ENCODE peak calls at places on chromosome 9, in six cellular contexts. One of them, this sample, is unnamed.

GRCh38 chr9:14962193-14962899 is 52.1 kb upstream of the FREM1 start:
- DNase-seq in cardiac fibroblast: peak
- DNase-seq in effector CD4-positive, alpha-beta T cell: no peak
- DNase-seq in stimulated activated CD4-positive, alpha-beta T cell treated with anti-CD3 and anti-CD28 coated beads, Interleukin-2, amount 100 ng/mL, for 48 hours: no peak
- DNase-seq in BJ: no peak
- DNase-seq in RPMI8226: peak
- DNase-seq in this sample: no peak

GRCh38 chr9:32525506-32525905 is 490 bp downstream of the RIGI start:
- DNase-seq in BJ: no peak
- DNase-seq in stimulated activated CD4-positive, alpha-beta T cell treated with anti-CD3 and anti-CD28 coated beads, Interleukin-2, amount 100 ng/mL, for 48 hours: no peak
- DNase-seq in RPMI8226: no peak
- DNase-seq in cardiac fibroblast: peak
- DNase-seq in effector CD4-positive, alpha-beta T cell: no peak
- DNase-seq in this sample: no peak

GRCh38 chr9:108836319-108836718 is 19.5 kb downstream of the ACTL7B start:
- DNase-seq in BJ: no peak
- DNase-seq in cardiac fibroblast: no peak
- DNase-seq in stimulated activated CD4-positive, alpha-beta T cell treated with anti-CD3 and anti-CD28 coated beads, Interleukin-2, amount 100 ng/mL, for 48 hours: no peak
- DNase-seq in effector CD4-positive, alpha-beta T cell: no peak
- DNase-seq in RPMI8226: no peak
- DNase-seq in this sample: no peak

GRCh38 chr9:131278421-131279111 is 2.3 kb upstream of the FAM78A start:
- DNase-seq in BJ: no peak
- DNase-seq in cardiac fibroblast: no peak
- DNase-seq in stimulated activated CD4-positive, alpha-beta T cell treated with anti-CD3 and anti-CD28 coated beads, Interleukin-2, amount 100 ng/mL, for 48 hours: no peak
- DNase-seq in RPMI8226: no peak
- DNase-seq in effector CD4-positive, alpha-beta T cell: no peak
- DNase-seq in this sample: peak

GRCh38 chr9:124203818-124204217 is 53.9 kb upstream of the NEK6 start:
- DNase-seq in stimulated activated CD4-positive, alpha-beta T cell treated with anti-CD3 and anti-CD28 coated beads, Interleukin-2, amount 100 ng/mL, for 48 hours: no peak
- DNase-seq in cardiac fibroblast: no peak
- DNase-seq in RPMI8226: no peak
- DNase-seq in effector CD4-positive, alpha-beta T cell: no peak
- DNase-seq in BJ: no peak
- DNase-seq in this sample: no peak

GRCh38 chr9:18761742-18762141 is 271.3 kb downstream of the SAXO1 start:
- DNase-seq in cardiac fibroblast: no peak
- DNase-seq in effector CD4-positive, alpha-beta T cell: no peak
- DNase-seq in stimulated activated CD4-positive, alpha-beta T cell treated with anti-CD3 and anti-CD28 coated beads, Interleukin-2, amount 100 ng/mL, for 48 hours: no peak
- DNase-seq in RPMI8226: no peak
- DNase-seq in BJ: no peak
- DNase-seq in this sample: no peak

GRCh38 chr9:14715102-14715501 is 7.4 kb downstream of the CER1 start:
- DNase-seq in stimulated activated CD4-positive, alpha-beta T cell treated with anti-CD3 and anti-CD28 coated beads, Interleukin-2, amount 100 ng/mL, for 48 hours: no peak
- DNase-seq in BJ: no peak
- DNase-seq in cardiac fibroblast: no peak
- DNase-seq in RPMI8226: no peak
- DNase-seq in effector CD4-positive, alpha-beta T cell: no peak
- DNase-seq in this sample: no peak

GRCh38 chr9:98942906-98943681 is 613 bp upstream of the COL15A1 start:
- DNase-seq in cardiac fibroblast: no peak
- DNase-seq in effector CD4-positive, alpha-beta T cell: no peak
- DNase-seq in BJ: no peak
- DNase-seq in RPMI8226: no peak
- DNase-seq in stimulated activated CD4-positive, alpha-beta T cell treated with anti-CD3 and anti-CD28 coated beads, Interleukin-2, amount 100 ng/mL, for 48 hours: no peak
- DNase-seq in this sample: no peak

GRCh38 chr9:1013018-1013417 is 36.6 kb downstream of the DMRT3 start:
- DNase-seq in RPMI8226: no peak
- DNase-seq in stimulated activated CD4-positive, alpha-beta T cell treated with anti-CD3 and anti-CD28 coated beads, Interleukin-2, amount 100 ng/mL, for 48 hours: no peak
- DNase-seq in cardiac fibroblast: no peak
- DNase-seq in BJ: no peak
- DNase-seq in effector CD4-positive, alpha-beta T cell: no peak
- DNase-seq in this sample: no peak

GRCh38 chr9:21454149-21454548 is 13.9 kb downstream of the IFNA1 start:
- DNase-seq in effector CD4-positive, alpha-beta T cell: no peak
- DNase-seq in cardiac fibroblast: peak
- DNase-seq in stimulated activated CD4-positive, alpha-beta T cell treated with anti-CD3 and anti-CD28 coated beads, Interleukin-2, amount 100 ng/mL, for 48 hours: no peak
- DNase-seq in BJ: peak
- DNase-seq in RPMI8226: no peak
- DNase-seq in this sample: no peak

GRCh38 chr9:116198344-116198743 is 44.8 kb downstream of the PAPPA start:
- DNase-seq in RPMI8226: no peak
- DNase-seq in stimulated activated CD4-positive, alpha-beta T cell treated with anti-CD3 and anti-CD28 coated beads, Interleukin-2, amount 100 ng/mL, for 48 hours: no peak
- DNase-seq in BJ: no peak
- DNase-seq in effector CD4-positive, alpha-beta T cell: no peak
- DNase-seq in cardiac fibroblast: peak
- DNase-seq in this sample: no peak

GRCh38 chr9:73402081-73403028 is 250.7 kb downstream of the ANXA1 start:
- DNase-seq in BJ: no peak
- DNase-seq in cardiac fibroblast: no peak
- DNase-seq in stimulated activated CD4-positive, alpha-beta T cell treated with anti-CD3 and anti-CD28 coated beads, Interleukin-2, amount 100 ng/mL, for 48 hours: no peak
- DNase-seq in effector CD4-positive, alpha-beta T cell: no peak
- DNase-seq in RPMI8226: no peak
- DNase-seq in this sample: no peak

GRCh38 chr9:122261469-122261881 is 3.2 kb downstream of the RBM18 start:
- DNase-seq in effector CD4-positive, alpha-beta T cell: no peak
- DNase-seq in BJ: no peak
- DNase-seq in stimulated activated CD4-positive, alpha-beta T cell treated with anti-CD3 and anti-CD28 coated beads, Interleukin-2, amount 100 ng/mL, for 48 hours: no peak
- DNase-seq in RPMI8226: peak
- DNase-seq in cardiac fibroblast: peak
- DNase-seq in this sample: no peak

GRCh38 chr9:76996700-76997099 is 22.8 kb upstream of the FOXB2 start:
- DNase-seq in BJ: no peak
- DNase-seq in RPMI8226: no peak
- DNase-seq in cardiac fibroblast: peak
- DNase-seq in stimulated activated CD4-positive, alpha-beta T cell treated with anti-CD3 and anti-CD28 coated beads, Interleukin-2, amount 100 ng/mL, for 48 hours: no peak
- DNase-seq in effector CD4-positive, alpha-beta T cell: no peak
- DNase-seq in this sample: no peak

GRCh38 chr9:110802416-110803035 is 133.9 kb downstream of the MUSK start:
- DNase-seq in BJ: no peak
- DNase-seq in RPMI8226: no peak
- DNase-seq in cardiac fibroblast: peak
- DNase-seq in effector CD4-positive, alpha-beta T cell: no peak
- DNase-seq in stimulated activated CD4-positive, alpha-beta T cell treated with anti-CD3 and anti-CD28 coated beads, Interleukin-2, amount 100 ng/mL, for 48 hours: no peak
- DNase-seq in this sample: no peak

GRCh38 chr9:71690058-71690691 is 78.1 kb downstream of the CEMIP2 start:
- DNase-seq in stimulated activated CD4-positive, alpha-beta T cell treated with anti-CD3 and anti-CD28 coated beads, Interleukin-2, amount 100 ng/mL, for 48 hours: no peak
- DNase-seq in effector CD4-positive, alpha-beta T cell: no peak
- DNase-seq in BJ: no peak
- DNase-seq in RPMI8226: peak
- DNase-seq in cardiac fibroblast: peak
- DNase-seq in this sample: no peak

GRCh38 chr9:99918134-99918533 is 11.7 kb downstream of the STX17 start:
- DNase-seq in stimulated activated CD4-positive, alpha-beta T cell treated with anti-CD3 and anti-CD28 coated beads, Interleukin-2, amount 100 ng/mL, for 48 hours: no peak
- DNase-seq in BJ: no peak
- DNase-seq in effector CD4-positive, alpha-beta T cell: no peak
- DNase-seq in cardiac fibroblast: no peak
- DNase-seq in RPMI8226: no peak
- DNase-seq in this sample: no peak

GRCh38 chr9:100070071-100070470 is 28.7 kb downstream of the ERP44 start:
- DNase-seq in RPMI8226: no peak
- DNase-seq in BJ: no peak
- DNase-seq in cardiac fibroblast: no peak
- DNase-seq in stimulated activated CD4-positive, alpha-beta T cell treated with anti-CD3 and anti-CD28 coated beads, Interleukin-2, amount 100 ng/mL, for 48 hours: no peak
- DNase-seq in effector CD4-positive, alpha-beta T cell: no peak
- DNase-seq in this sample: no peak

GRCh38 chr9:14366071-14366470 is 52.1 kb upstream of the NFIB start:
- DNase-seq in RPMI8226: no peak
- DNase-seq in BJ: peak
- DNase-seq in cardiac fibroblast: peak
- DNase-seq in effector CD4-positive, alpha-beta T cell: no peak
- DNase-seq in stimulated activated CD4-positive, alpha-beta T cell treated with anti-CD3 and anti-CD28 coated beads, Interleukin-2, amount 100 ng/mL, for 48 hours: no peak
- DNase-seq in this sample: no peak

GRCh38 chr9:116900007-116900367 is 212.9 kb downstream of the TRIM32 start:
- DNase-seq in RPMI8226: no peak
- DNase-seq in stimulated activated CD4-positive, alpha-beta T cell treated with anti-CD3 and anti-CD28 coated beads, Interleukin-2, amount 100 ng/mL, for 48 hours: no peak
- DNase-seq in cardiac fibroblast: no peak
- DNase-seq in BJ: no peak
- DNase-seq in effector CD4-positive, alpha-beta T cell: no peak
- DNase-seq in this sample: no peak

This sample was measured in T-helper 22 cell.